ENCODE peak calls at places on chromosomes 13 and 19, in six cellular contexts. N, Z, M, V, P and D are unnamed samples.

GRCh38 chr13:48232420-48233096 is 448 bp upstream of the ITM2B start:
- DNase-seq in N (peak; percentile 91), Z (peak; percentile 59), M (no peak), V (no peak), P (no peak), D (no peak)

GRCh38 chr13:92649140-92649813 is 577.3 kb upstream of the GPC6 start:
- DNase-seq in N (no peak), Z (no peak), M (no peak), V (no peak), P (peak; percentile 27), D (no peak)

GRCh38 chr19:28847468-28847867 is 365.5 kb downstream of the UQCRFS1 start:
- DNase-seq in N (no peak), Z (no peak), M (no peak), V (peak; percentile 19), P (no peak), D (no peak)

GRCh38 chr13:31048521-31048920 is 113.2 kb downstream of the HSPH1 start:
- DNase-seq in N (peak; percentile 63), Z (no peak), M (no peak), V (no peak), P (no peak), D (no peak)

GRCh38 chr19:38817081-38817480 is 4.3 kb upstream of the LGALS4 start:
- DNase-seq in N (no peak), Z (no peak), M (no peak), V (no peak), P (no peak), D (no peak)

GRCh38 chr19:38634757-38635482 is 12.5 kb upstream of the ACTN4 start:
- DNase-seq in N (peak; percentile 93), Z (no peak), M (peak; percentile 71), V (peak; percentile 76), P (peak; percentile 64), D (peak; percentile 78)

GRCh38 chr19:16383584-16384161 is 59.0 kb downstream of the KLF2 start:
- DNase-seq in N (no peak), Z (no peak), M (no peak), V (no peak), P (no peak), D (no peak)

GRCh38 chr13:46170268-46170667 is 11.7 kb downstream of the LCP1 start:
- DNase-seq in N (peak; percentile 52), Z (no peak), M (no peak), V (no peak), P (no peak), D (no peak)

GRCh38 chr13:97629601-97630272 is 195.8 kb downstream of the RAP2A start:
- DNase-seq in N (no peak), Z (no peak), M (no peak), V (no peak), P (no peak), D (no peak)

DNA sequence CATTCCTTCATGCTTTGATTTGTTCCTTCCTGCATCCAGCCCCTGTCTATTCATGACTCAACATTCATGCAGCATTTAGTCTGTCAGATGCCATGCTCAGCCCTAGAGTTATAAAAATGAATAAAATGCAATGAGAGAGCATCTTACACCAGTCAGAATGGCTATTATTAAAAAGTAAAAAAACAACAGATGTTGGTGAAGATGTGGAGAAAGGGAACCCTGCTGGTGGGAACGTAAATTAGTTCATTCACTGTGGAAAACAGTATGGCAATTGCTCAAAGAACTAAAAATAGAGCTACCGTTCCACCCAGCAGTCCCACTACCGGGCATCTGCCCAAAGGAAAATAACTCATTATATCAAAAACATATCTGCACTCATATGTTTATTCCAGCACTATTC is 70.0 kb upstream of the GTF3A start:
- DNase-seq in N (no peak), Z (no peak), M (no peak), V (no peak), P (peak; percentile 77), D (no peak)
- TF ChIP-seq CTCF in N (peak; percentile 24), Z (no peak), M (peak; percentile 34), V (no peak), P (peak; percentile 34), D (no peak)

GRCh38 chr19:11598746-11599145 is 1.5 kb downstream of the ZNF627 start:
- DNase-seq in N (no peak), Z (no peak), M (no peak), V (no peak), P (no peak), D (no peak)

GRCh38 chr19:11598103-11598483 is 810 bp downstream of the ZNF627 start:
- DNase-seq in N (no peak), Z (no peak), M (no peak), V (no peak), P (peak; percentile 37), D (no peak)

GRCh38 chr19:11594084-11594483 is 3.2 kb upstream of the ZNF627 start:
- DNase-seq in N (no peak), Z (no peak), M (no peak), V (no peak), P (no peak), D (no peak)

GRCh38 chr19:11596156-11596555 is 1.1 kb upstream of the ZNF627 start:
- DNase-seq in N (no peak), Z (no peak), M (no peak), V (no peak), P (no peak), D (no peak)

GRCh38 chr19:11597202-11598102 is at the start of gene ZNF627:
- DNase-seq in N (peak; percentile 99), Z (peak; percentile 100), M (peak; percentile 99), V (peak; percentile 100), P (peak; percentile 98), D (peak; percentile 99)
- H3K27me3 ChIP-seq in N (no peaks in the 10 kb centered on the region), Z (no peaks in the 10 kb centered on the region), M (no peaks in the 10 kb centered on the region), V (no peaks in the 10 kb centered on the region), P (no peaks in the 10 kb centered on the region), D (no peaks in the 10 kb centered on the region)

GRCh38 chr19:58086825-58087710 is 11.0 kb downstream of the ZSCAN18 start:
- DNase-seq in N (no peak), Z (no peak), M (no peak), V (no peak), P (no peak), D (no peak)
- H3K9me3 ChIP-seq in N (peaks cover 26% of the 10 kb centered on the region), Z (peaks cover 96% of the 10 kb centered on the region), M (peaks cover 76% of the 10 kb centered on the region), V (peaks cover 11% of the 10 kb centered on the region), P (no peaks in the 10 kb centered on the region), D (peaks cover 4% of the 10 kb centered on the region)

DNA sequence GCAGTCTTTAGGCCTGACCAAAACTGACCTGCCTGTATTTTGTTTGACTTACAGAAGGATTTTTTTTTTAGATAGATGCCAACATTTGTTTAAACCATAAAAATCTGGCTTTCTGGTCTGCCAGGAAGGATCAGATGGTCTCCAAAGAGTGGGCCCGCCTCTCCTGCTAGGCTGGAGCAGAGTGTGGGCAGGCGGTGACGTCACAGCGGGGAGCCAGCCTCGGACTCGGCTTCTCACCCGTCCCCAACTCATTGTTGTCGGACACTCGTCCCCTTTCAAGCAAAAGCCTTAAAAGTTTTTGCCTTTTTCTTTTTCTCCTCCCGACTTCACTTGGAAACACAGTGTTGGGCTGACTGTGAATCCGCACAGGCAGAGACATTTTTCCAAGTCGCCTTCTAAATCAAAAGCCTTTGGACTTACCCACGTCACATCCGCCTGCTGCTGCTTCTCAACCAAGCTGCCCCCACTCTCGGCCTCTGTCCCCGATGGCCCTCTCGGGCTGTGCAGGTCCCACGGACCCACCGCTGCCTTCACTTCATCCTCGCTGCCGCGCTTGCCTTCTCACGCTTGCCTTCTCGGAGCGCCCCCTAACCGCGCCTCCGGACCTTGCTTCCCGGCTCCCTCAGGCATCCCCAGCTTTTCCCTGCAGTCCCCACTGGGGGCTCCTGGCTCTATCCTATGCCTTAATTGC is 4.1 kb upstream of the ZNF135 start:
- DNase-seq in N (peak; percentile 66), Z (peak; percentile 36), M (peak; percentile 51), V (no peak), P (peak; percentile 54), D (no peak)
- TF ChIP-seq CTCF in N (peak; percentile 41), Z (peak; percentile 21), M (peak; percentile 44), V (no peak), P (no peak), D (no peak)

GRCh38 chr19:46085888-46086287 is 38.6 kb downstream of the IGFL3 start:
- DNase-seq in N (no peak), Z (no peak), M (no peak), V (no peak), P (no peak), D (no peak)
- H3K27me3 ChIP-seq in N (no peaks in the 10 kb centered on the region), Z (no peaks in the 10 kb centered on the region), M (peaks cover 45% of the 10 kb centered on the region), V (no peaks in the 10 kb centered on the region), P (peaks cover 8% of the 10 kb centered on the region), D (peaks cover 19% of the 10 kb centered on the region)

DNA sequence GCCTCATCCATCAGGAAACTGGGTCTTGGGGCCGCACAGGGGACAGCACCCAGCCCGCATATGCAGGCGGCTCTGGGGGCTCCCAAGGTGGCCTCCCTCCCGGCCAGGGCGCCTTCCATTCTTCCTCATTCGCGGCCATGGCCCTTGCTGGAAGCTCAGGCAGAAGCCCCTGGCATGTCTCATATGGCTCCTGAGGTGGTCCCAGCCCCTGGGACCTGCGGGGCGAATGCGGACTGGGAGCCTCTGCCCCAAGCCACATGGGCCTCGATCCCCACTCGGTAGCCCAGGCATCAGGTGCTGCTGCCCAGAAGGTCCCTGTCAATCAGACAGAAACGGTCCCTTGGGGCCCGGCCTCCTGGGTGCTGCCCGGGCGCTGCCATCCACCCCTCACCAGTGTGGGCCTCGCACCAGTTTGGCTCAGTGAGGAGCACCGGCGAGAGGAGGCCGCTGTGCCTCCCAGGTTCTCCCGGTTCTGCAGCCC is 301.6 kb downstream of the TEX29 start:
- DNase-seq in N (peak; percentile 55), Z (no peak), M (no peak), V (no peak), P (no peak), D (no peak)
- H3K9me3 ChIP-seq in N (no peaks in the 10 kb centered on the region), Z (no peaks in the 10 kb centered on the region), M (no peaks in the 10 kb centered on the region), V (no peaks in the 10 kb centered on the region), P (no peaks in the 10 kb centered on the region), D (no peaks in the 10 kb centered on the region)